ENCODE peak calls at places on chromosomes 7 and 10, in seven cellular contexts. O, Y, J, E, P, D and L are unnamed samples.

GRCh38 chr7:22356855-22357310 is at the start of gene RAPGEF5:
- DNase-seq in O (no peak), Y (no peak), J (peak), E (no peak), P (no peak), D (no peak), L (no peak)

GRCh38 chr10:62380002-62380401 is 5.8 kb downstream of the ZNF365 start:
- DNase-seq in O (no peak), Y (peak), J (peak), E (no peak), P (no peak), D (no peak), L (no peak)

GRCh38 chr10:127193125-127193524 is 3.3 kb downstream of the INSYN2A start:
- DNase-seq in O (no peak), Y (no peak), J (no peak), E (no peak), P (no peak), D (no peak), L (no peak)

GRCh38 chr10:18607503-18607902 is 43.9 kb downstream of the NSUN6 start:
- DNase-seq in O (no peak), Y (peak), J (peak), E (peak), P (peak), D (no peak), L (no peak)

GRCh38 chr7:52017802-52018679 is 701.4 kb upstream of the COBL start:
- DNase-seq in O (no peak), Y (no peak), J (no peak), E (no peak), P (no peak), D (no peak), L (no peak)

GRCh38 chr10:24415455-24416169 is 206.7 kb downstream of the KIAA1217 start:
- DNase-seq in O (no peak), Y (no peak), J (peak), E (no peak), P (peak), D (no peak), L (peak)

GRCh38 chr10:20745556-20745955 is 151.6 kb downstream of the NEBL start:
- DNase-seq in O (no peak), Y (no peak), J (no peak), E (no peak), P (no peak), D (no peak), L (no peak)

GRCh38 chr10:31320598-31321211 is 1.7 kb downstream of the ZEB1 start:
- DNase-seq in O (peak), Y (no peak), J (peak), E (no peak), P (peak), D (peak), L (peak)

GRCh38 chr7:25124485-25125136 is 449 bp downstream of the CYCS start:
- DNase-seq in O (peak), Y (no peak), J (no peak), E (peak), P (no peak), D (peak), L (no peak)